ENCODE peak calls at places on chromosomes 13 and 19, in six cellular contexts. I is left lung; Z is activated CD8-positive, alpha-beta memory T cell treated with anti-CD3 and anti-CD28 coated beads for 1 hour; R is HEK293T; U is amniotic stem cell; H is NCI-H1436. J is an unnamed sample.

GRCh38 chr19:17703823-17704463 is 15.3 kb upstream of the MAP1S start:
- DNase-seq in I (no peak), Z (no peak), R (peak; percentile 61), U (no peak), H (no peak), J (no peak)

GRCh38 chr13:30936920-30937319 is 4.5 kb downstream of the TEX26 start:
- DNase-seq in I (no peak), Z (no peak), R (no peak), U (no peak), H (no peak), J (no peak)

GRCh38 chr19:30240904-30241695 is 131.1 kb upstream of the ZNF536 start:
- DNase-seq in I (no peak), Z (no peak), R (no peak), U (no peak), H (no peak), J (no peak)

GRCh38 chr13:104805346-104805745 is 1730.1 kb downstream of the EFNB2 start:
- DNase-seq in I (no peak), Z (no peak), R (no peak), U (no peak), H (no peak), J (no peak)

GRCh38 chr13:114134944-114135610 is 2.7 kb upstream of the RASA3 start:
- DNase-seq in I (peak; percentile 19), Z (no peak), R (no peak), U (no peak), H (no peak), J (no peak)

GRCh38 chr19:18464646-18465045 is 26.7 kb upstream of the ISYNA1 start:
- DNase-seq in I (peak; percentile 81), Z (no peak), R (no peak), U (peak; percentile 35), H (no peak), J (peak; percentile 90)

GRCh38 chr13:110593430-110594130 is 21.8 kb upstream of the NAXD start:
- DNase-seq in I (no peak), Z (no peak), R (peak; percentile 44), U (no peak), H (peak; percentile 27), J (peak; percentile 34)

GRCh38 chr19:12596927-12597548 is 13.6 kb downstream of the ZNF490 start:
- DNase-seq in I (peak; percentile 59), Z (no peak), R (no peak), U (no peak), H (no peak), J (no peak)

GRCh38 chr13:44212633-44213387 is 160.8 kb upstream of the SERP2 start:
- DNase-seq in I (no peak), Z (no peak), R (no peak), U (no peak), H (no peak), J (peak; percentile 44)

GRCh38 chr19:5547881-5548280 is 19.9 kb downstream of the TINCR start:
- DNase-seq in I (no peak), Z (no peak), R (peak; percentile 70), U (no peak), H (peak; percentile 34), J (peak; percentile 6)

GRCh38 chr13:106261450-106261849 is 274.0 kb downstream of the EFNB2 start:
- DNase-seq in I (no peak), Z (no peak), R (no peak), U (no peak), H (no peak), J (no peak)

GRCh38 chr19:42282810-42283247 is 13.8 kb downstream of the CIC start:
- DNase-seq in I (no peak), Z (no peak), R (no peak), U (no peak), H (peak; percentile 14), J (no peak)